ENCODE peak calls at places on chromosome 6, in eight cellular contexts. U, F, L, I, K, N, Z and C are unnamed samples.

GRCh38 chr6:14861491-14861943 is 384.4 kb upstream of the JARID2 start:
- DNase-seq in U (no peak), F (peak; percentile 64), L (peak; percentile 28), I (no peak), K (no peak), N (no peak), Z (no peak), C (no peak)

GRCh38 chr6:115495184-115495583 is 565.5 kb downstream of the FRK start:
- DNase-seq in U (no peak), F (no peak), L (no peak), I (no peak), K (no peak), N (no peak), Z (no peak), C (no peak)

GRCh38 chr6:54515013-54515412 is 206.8 kb downstream of the TINAG start:
- DNase-seq in U (no peak), F (no peak), L (no peak), I (no peak), K (no peak), N (no peak), Z (no peak), C (no peak)

GRCh38 chr6:101779051-101779844 is 385.7 kb downstream of the GRIK2 start:
- DNase-seq in U (no peak), F (peak; percentile 28), L (no peak), I (no peak), K (no peak), N (no peak), Z (no peak), C (no peak)

GRCh38 chr6:107720762-107721161 is 103.4 kb downstream of the SCML4 start:
- DNase-seq in U (no peak), F (no peak), L (no peak), I (no peak), K (no peak), N (no peak), Z (no peak), C (no peak)

GRCh38 chr6:133590814-133591213 is 298.1 kb upstream of the TCF21 start:
- DNase-seq in U (no peak), F (no peak), L (no peak), I (no peak), K (no peak), N (no peak), Z (no peak), C (no peak)

GRCh38 chr6:40210628-40211056 is 276.4 kb upstream of the MOCS1 start:
- DNase-seq in U (no peak), F (no peak), L (no peak), I (no peak), K (no peak), N (no peak), Z (no peak), C (no peak)

GRCh38 chr6:109440325-109441068 is at the start of the genes PPIL6 and SMPD2:
- DNase-seq in U (peak; percentile 76), F (peak; percentile 92), L (peak; percentile 95), I (peak; percentile 86), K (peak; percentile 90), N (no peak), Z (peak; percentile 86), C (peak; percentile 97)

GRCh38 chr6:11231564-11232176 is 798 bp downstream of the NEDD9 start:
- DNase-seq in U (no peak), F (peak; percentile 64), L (no peak), I (no peak), K (no peak), N (no peak), Z (no peak), C (no peak)

GRCh38 chr6:34358389-34358906 is 34.0 kb downstream of the NUDT3 start:
- DNase-seq in U (no peak), F (no peak), L (no peak), I (peak; percentile 42), K (no peak), N (no peak), Z (no peak), C (no peak)

GRCh38 chr6:142617158-142617557 is 315.4 kb downstream of the ADGRG6 start:
- DNase-seq in U (no peak), F (no peak), L (no peak), I (no peak), K (no peak), N (no peak), Z (no peak), C (no peak)
- TF ChIP-seq POLR2AphosphoS5 in U (no peak), F (no peak), L (no peak), I (no peak), K (no peak), N (no peak), Z (no peak), C (no peak)

GRCh38 chr6:57305112-57305511 is 12.3 kb upstream of the PRIM2 start:
- DNase-seq in U (no peak), F (no peak), L (no peak), I (no peak), K (no peak), N (no peak), Z (no peak), C (no peak)
- TF ChIP-seq POLR2AphosphoS5 in U (no peak), F (no peak), L (no peak), I (no peak), K (peak; percentile 81), N (no peak), Z (peak; percentile 8), C (no peak)

GRCh38 chr6:20439558-20439957 is 37.9 kb downstream of the E2F3 start:
- DNase-seq in U (no peak), F (no peak), L (no peak), I (no peak), K (no peak), N (no peak), Z (no peak), C (no peak)

GRCh38 chr6:20440291-20440690 is 38.6 kb downstream of the E2F3 start:
- DNase-seq in U (no peak), F (no peak), L (no peak), I (no peak), K (no peak), N (no peak), Z (no peak), C (no peak)

GRCh38 chr6:20437639-20438038 is 36.0 kb downstream of the E2F3 start:
- DNase-seq in U (no peak), F (no peak), L (no peak), I (no peak), K (no peak), N (no peak), Z (no peak), C (no peak)

GRCh38 chr6:20436719-20437118 is 35.0 kb downstream of the E2F3 start:
- DNase-seq in U (no peak), F (no peak), L (no peak), I (no peak), K (no peak), N (no peak), Z (no peak), C (no peak)

DNA sequence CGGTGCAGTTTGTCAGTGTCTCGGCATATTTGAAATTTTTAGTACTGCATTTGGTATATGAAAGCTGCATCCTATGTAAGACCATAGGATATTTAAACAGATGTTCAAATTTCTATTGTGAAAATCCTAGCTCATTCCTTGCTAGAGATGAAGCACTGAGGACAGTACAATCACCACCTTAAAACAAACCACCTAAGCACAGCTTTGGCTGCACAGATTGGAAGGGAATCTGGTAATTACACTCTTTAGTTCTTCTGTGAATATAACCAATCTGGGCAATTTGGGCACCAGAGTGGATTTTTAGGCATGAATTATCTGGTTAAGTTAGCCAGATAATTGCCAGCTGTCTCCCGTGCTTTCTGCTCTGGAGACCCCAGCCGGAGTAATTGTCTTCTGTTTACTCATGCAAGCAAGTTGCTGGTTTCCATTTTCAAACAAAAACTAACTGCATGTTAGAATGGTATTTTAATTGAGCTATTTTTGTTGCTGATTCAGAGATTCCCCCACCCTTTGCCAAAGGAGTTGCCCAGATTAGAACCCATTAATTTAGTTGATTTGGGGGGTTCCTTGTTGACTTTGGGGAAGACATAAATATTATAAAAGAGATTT is 36.9 kb downstream of the E2F3 start:
- DNase-seq in U (no peak), F (no peak), L (no peak), I (no peak), K (no peak), N (no peak), Z (no peak), C (no peak)
- TF ChIP-seq POLR2AphosphoS5 in U (no peak), F (no peak), L (no peak), I (no peak), K (no peak), N (no peak), Z (no peak), C (no peak)

DNA sequence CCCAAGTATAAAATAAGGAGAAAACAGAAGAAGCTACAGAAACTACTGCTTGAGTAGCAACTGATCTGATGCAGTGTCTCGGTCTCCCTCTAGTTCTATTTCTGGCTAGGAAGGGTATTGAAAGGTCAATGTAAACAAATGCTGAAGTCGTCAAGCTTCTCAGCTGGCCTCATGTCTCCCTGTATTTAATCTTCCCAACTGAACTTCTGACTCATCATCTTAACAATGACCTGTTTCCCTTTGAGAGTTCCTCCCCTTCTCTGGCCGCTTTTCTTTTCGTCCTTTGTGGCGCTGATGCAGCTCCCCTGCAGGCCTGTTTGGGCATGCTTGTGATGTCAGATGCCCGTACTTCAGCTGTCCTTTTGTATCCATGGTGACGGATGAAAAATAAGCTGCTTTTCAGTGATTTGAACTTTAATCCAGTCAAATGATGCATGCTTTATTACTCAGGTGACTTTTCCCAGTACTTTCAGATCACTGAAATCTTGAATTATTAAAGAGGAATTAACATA is 7.8 kb upstream of the LCA5 start:
- DNase-seq in U (peak; percentile 66), F (peak; percentile 97), L (peak; percentile 82), I (peak; percentile 86), K (peak; percentile 53), N (peak; percentile 74), Z (peak; percentile 31), C (no peak)
- TF ChIP-seq POLR2AphosphoS5 in U (no peak), F (no peak), L (peak; percentile 45), I (peak; percentile 95), K (peak; percentile 56), N (peak; percentile 47), Z (peak; percentile 16), C (no peak)